ENCODE peak calls at places on chromosomes 3 and 15, in five cellular contexts. W is mammary epithelial cell, P is GM03348, X is T-cell, I is tibial nerve. G is an unnamed sample.

GRCh38 chr15:55914446-55914845 is 79.0 kb downstream of the NEDD4 start:
- DNase-seq in P (peak; percentile 8), I (no peak), X (no peak), W (no peak), G (no peak)

GRCh38 chr3:32913790-32914446 is 37.5 kb upstream of the CCR4 start:
- DNase-seq in I (peak; percentile 69), X (no peak), P (peak; percentile 67), W (peak; percentile 84), G (peak; percentile 87)

GRCh38 chr3:44509985-44510360 is 32.5 kb upstream of the ZNF445 start:
- DNase-seq in I (no peak), W (peak; percentile 10), P (no peak), X (no peak), G (no peak)

GRCh38 chr15:80059786-80060489 is 462 bp downstream of the ZFAND6 start:
- DNase-seq in W (peak; percentile 52), P (peak; percentile 88), I (no peak), X (peak; percentile 36), G (no peak)

GRCh38 chr3:58480309-58480708 is 11.6 kb upstream of the KCTD6 start:
- DNase-seq in X (no peak), P (no peak), I (no peak), W (no peak), G (no peak)

GRCh38 chr3:111739241-111739952 is 119.7 kb upstream of the PHLDB2 start:
- DNase-seq in W (peak; percentile 98), P (no peak), X (no peak), I (no peak), G (no peak)

GRCh38 chr3:128515967-128516366 is 23.0 kb upstream of the GATA2 start:
- DNase-seq in X (no peak), W (no peak), I (no peak), P (no peak), G (no peak)

GRCh38 chr15:68781766-68782588 is 38.7 kb downstream of the ANP32A start:
- DNase-seq in P (no peak), I (peak; percentile 33), X (peak; percentile 24), W (no peak), G (no peak)

GRCh38 chr3:122609798-122610559 is 32.5 kb downstream of the PARP15 start:
- DNase-seq in I (no peak), P (peak; percentile 81), W (peak; percentile 85), X (no peak), G (peak; percentile 45)

GRCh38 chr3:52479876-52480575 is 15.1 kb upstream of the STAB1 start:
- DNase-seq in X (no peak), P (no peak), I (no peak), W (no peak), G (no peak)

GRCh38 chr3:14957933-14958332 is 10.6 kb downstream of the NR2C2 start:
- DNase-seq in W (no peak), P (no peak), X (no peak), I (no peak), G (no peak)

GRCh38 chr3:115885621-115886020 is 262.3 kb downstream of the GAP43 start:
- DNase-seq in P (peak; percentile 4), I (no peak), W (peak; percentile 5), X (no peak), G (no peak)

GRCh38 chr3:151319613-151320012 is 3.0 kb upstream of the GPR87 start:
- DNase-seq in P (peak; percentile 33), W (no peak), I (no peak), X (no peak), G (no peak)

GRCh38 chr15:38842991-38843610 is 278.5 kb upstream of the RASGRP1 start:
- DNase-seq in W (no peak), P (peak; percentile 14), X (no peak), I (no peak), G (peak; percentile 58)

GRCh38 chr3:113210608-113211369 is 568 bp upstream of the BOC start:
- DNase-seq in X (no peak), P (peak; percentile 47), W (no peak), I (no peak), G (no peak)

GRCh38 chr3:151305081-151305777 is 11.4 kb downstream of the GPR87 start:
- DNase-seq in P (peak; percentile 92), I (peak; percentile 35), W (peak; percentile 99), X (no peak), G (peak; percentile 94)

GRCh38 chr3:17231537-17232261 is 346.9 kb downstream of the PLCL2 start:
- DNase-seq in P (no peak), W (no peak), X (no peak), I (no peak), G (no peak)

GRCh38 chr3:86175051-86175536 is 815.9 kb downstream of the VGLL3 start:
- DNase-seq in W (no peak), P (no peak), I (no peak), X (no peak), G (no peak)

GRCh38 chr3:52198643-52199608 is 966 bp downstream of the ALAS1 start:
- DNase-seq in W (no peak), P (no peak), X (no peak), I (no peak), G (no peak)

GRCh38 chr15:48861813-48862431 is 16.0 kb upstream of the EID1 start:
- DNase-seq in I (no peak), X (peak; percentile 47), P (peak; percentile 73), W (peak; percentile 38), G (peak; percentile 62)

GRCh38 chr3:69767571-69767970 is 28.3 kb downstream of the MITF start:
- DNase-seq in W (no peak), X (no peak), I (peak; percentile 19), P (no peak), G (no peak)

GRCh38 chr3:67578416-67578815 is 76.0 kb downstream of the SUCLG2 start:
- DNase-seq in W (no peak), P (no peak), X (no peak), I (no peak), G (no peak)

GRCh38 chr15:98943609-98944111 is 63.9 kb downstream of the PGPEP1L start:
- DNase-seq in P (no peak), X (no peak), W (no peak), I (no peak), G (no peak)

G was measured in AG09309.